ENCODE peak calls at places on chromosomes 3 and 15, in six cellular contexts. E, N, F, I, A and Z are unnamed samples.

GRCh38 chr15:68599560-68600071 is 20.8 kb downstream of the CORO2B start:
- DNase-seq in E (no peak), N (no peak), F (no peak), I (no peak), A (no peak), Z (peak; percentile 30)

GRCh38 chr3:2099779-2100191 is 1.1 kb downstream of the CNTN4 start:
- DNase-seq in E (no peak), N (no peak), F (peak; percentile 29), I (no peak), A (no peak), Z (peak; percentile 5)

GRCh38 chr3:42053476-42053875 is 37.7 kb upstream of the TRAK1 start:
- DNase-seq in E (no peak), N (no peak), F (peak; percentile 65), I (no peak), A (no peak), Z (no peak)

GRCh38 chr3:60555704-60556340 is 695.4 kb downstream of the FHIT start:
- DNase-seq in E (no peak), N (no peak), F (no peak), I (peak; percentile 13), A (no peak), Z (no peak)

GRCh38 chr3:123499316-123499715 is 50.4 kb upstream of the ADCY5 start:
- DNase-seq in E (no peak), N (no peak), F (no peak), I (no peak), A (no peak), Z (no peak)

GRCh38 chr15:89822951-89823701 is 8.5 kb upstream of the ANPEP start:
- DNase-seq in E (no peak), N (peak; percentile 69), F (no peak), I (no peak), A (no peak), Z (no peak)

GRCh38 chr3:65951836-65952505 is 86.7 kb downstream of the MAGI1 start:
- DNase-seq in E (no peak), N (no peak), F (no peak), I (no peak), A (no peak), Z (no peak)

GRCh38 chr3:128801779-128802369 is 75.9 kb downstream of the RAB7A start:
- DNase-seq in E (no peak), N (no peak), F (no peak), I (no peak), A (no peak), Z (no peak)

GRCh38 chr3:39779511-39780230 is 29.7 kb upstream of the MYRIP start:
- DNase-seq in E (no peak), N (peak; percentile 59), F (no peak), I (no peak), A (no peak), Z (no peak)

GRCh38 chr3:138673641-138674040 is 65.1 kb downstream of the FAIM start:
- DNase-seq in E (no peak), N (no peak), F (peak; percentile 27), I (no peak), A (no peak), Z (no peak)

GRCh38 chr15:43903864-43904290 is 77.1 kb downstream of the WDR76 start:
- DNase-seq in E (peak; percentile 36), N (no peak), F (peak; percentile 53), I (peak; percentile 77), A (peak; percentile 37), Z (peak; percentile 24)

GRCh38 chr3:99473321-99473751 is 165.1 kb upstream of the COL8A1 start:
- DNase-seq in E (no peak), N (no peak), F (no peak), I (no peak), A (no peak), Z (no peak)

GRCh38 chr3:102259636-102260035 is 175.2 kb upstream of the ZPLD1 start:
- DNase-seq in E (no peak), N (no peak), F (no peak), I (no peak), A (no peak), Z (no peak)

GRCh38 chr15:72421484-72421883 is 23.4 kb downstream of the TMEM202 start:
- DNase-seq in E (no peak), N (no peak), F (no peak), I (no peak), A (no peak), Z (no peak)

GRCh38 chr15:41779662-41780157 is 5.4 kb downstream of the MAPKBP1 start:
- DNase-seq in E (no peak), N (no peak), F (no peak), I (no peak), A (no peak), Z (no peak)

GRCh38 chr15:52790941-52791751 is 1.0 kb upstream of the ONECUT1 start:
- DNase-seq in E (no peak), N (no peak), F (no peak), I (no peak), A (no peak), Z (no peak)

GRCh38 chr3:175208316-175208715 is 349.2 kb downstream of the NAALADL2 start:
- DNase-seq in E (no peak), N (no peak), F (no peak), I (no peak), A (no peak), Z (no peak)

GRCh38 chr3:158312560-158313141 is 202.8 kb downstream of the RSRC1 start:
- DNase-seq in E (no peak), N (no peak), F (no peak), I (no peak), A (no peak), Z (no peak)

GRCh38 chr15:93152951-93153350 is 63.9 kb upstream of the RGMA start:
- DNase-seq in E (peak; percentile 81), N (no peak), F (peak; percentile 44), I (no peak), A (no peak), Z (no peak)

GRCh38 chr15:99707481-99708270 is 25.6 kb downstream of the LYSMD4 start:
- DNase-seq in E (no peak), N (no peak), F (no peak), I (peak; percentile 36), A (no peak), Z (no peak)

GRCh38 chr15:99712415-99712814 is 20.8 kb downstream of the LYSMD4 start:
- DNase-seq in E (no peak), N (no peak), F (no peak), I (no peak), A (no peak), Z (no peak)

GRCh38 chr15:99709243-99709986 is 23.8 kb downstream of the LYSMD4 start:
- DNase-seq in E (no peak), N (no peak), F (no peak), I (no peak), A (no peak), Z (no peak)

GRCh38 chr15:99708563-99708962 is 24.7 kb downstream of the LYSMD4 start:
- DNase-seq in E (peak; percentile 92), N (peak; percentile 89), F (peak; percentile 72), I (peak; percentile 86), A (no peak), Z (no peak)

GRCh38 chr15:99711685-99712084 is 21.6 kb downstream of the LYSMD4 start:
- DNase-seq in E (no peak), N (no peak), F (no peak), I (no peak), A (no peak), Z (no peak)
- H3K27ac ChIP-seq in E (peak overlapping the region; percentile 8), N (no peak overlapping the region), F (no peak overlapping the region), I (peak overlapping the region; percentile 46), A (no peak overlapping the region), Z (no peak overlapping the region)

GRCh38 chr3:113721638-113722037 is 24.4 kb downstream of the NAA50 start:
- DNase-seq in E (no peak), N (no peak), F (no peak), I (no peak), A (no peak), Z (no peak)
- H3K27ac ChIP-seq in E (no peak overlapping the region), N (no peak overlapping the region), F (no peak overlapping the region), I (no peak overlapping the region), A (no peak overlapping the region), Z (no peak overlapping the region)

GRCh38 chr3:24492971-24493551 is 1.6 kb downstream of the THRB start:
- DNase-seq in E (no peak), N (no peak), F (no peak), I (no peak), A (no peak), Z (no peak)

GRCh38 chr3:24493951-24494615 is 567 bp downstream of the THRB start:
- DNase-seq in E (peak; percentile 89), N (peak; percentile 88), F (peak; percentile 73), I (peak; percentile 28), A (no peak), Z (peak; percentile 77)

GRCh38 chr3:24496529-24497482 is 2.2 kb upstream of the THRB start:
- DNase-seq in E (peak; percentile 89), N (peak; percentile 84), F (peak; percentile 82), I (no peak), A (no peak), Z (no peak)

GRCh38 chr3:24494616-24495333 is at the start of gene THRB:
- DNase-seq in E (peak; percentile 84), N (peak; percentile 89), F (peak; percentile 80), I (peak; percentile 54), A (no peak), Z (peak; percentile 49)

GRCh38 chr3:24495334-24495994 is 814 bp upstream of the THRB start:
- DNase-seq in E (peak; percentile 54), N (peak; percentile 87), F (peak; percentile 77), I (peak; percentile 67), A (no peak), Z (peak; percentile 67)
- H3K27ac ChIP-seq in E (peak overlapping the region; percentile 96), N (peak overlapping the region; percentile 86), F (peak overlapping the region; percentile 97), I (peak overlapping the region; percentile 84), A (peak overlapping the region; percentile 57), Z (peak overlapping the region; percentile 83)

GRCh38 chr15:31383150-31383549 is 56.5 kb downstream of the KLF13 start:
- DNase-seq in E (no peak), N (no peak), F (no peak), I (no peak), A (no peak), Z (no peak)

GRCh38 chr15:31382693-31383005 is 56.0 kb downstream of the KLF13 start:
- DNase-seq in E (no peak), N (no peak), F (no peak), I (no peak), A (no peak), Z (no peak)

GRCh38 chr15:31384568-31384967 is 57.9 kb downstream of the KLF13 start:
- DNase-seq in E (no peak), N (no peak), F (no peak), I (no peak), A (no peak), Z (no peak)

GRCh38 chr15:31379577-31379976 is 52.9 kb downstream of the KLF13 start:
- DNase-seq in E (no peak), N (no peak), F (no peak), I (no peak), A (no peak), Z (no peak)

GRCh38 chr15:31381801-31382692 is 55.4 kb downstream of the KLF13 start:
- DNase-seq in E (no peak), N (peak; percentile 52), F (no peak), I (no peak), A (no peak), Z (no peak)
- H3K27ac ChIP-seq in E (no peak overlapping the region), N (no peak overlapping the region), F (no peak overlapping the region), I (peak overlapping the region; percentile 64), A (no peak overlapping the region), Z (no peak overlapping the region)

GRCh38 chr3:197309528-197310361 is 11.3 kb upstream of the DLG1 start:
- DNase-seq in E (no peak), N (no peak), F (no peak), I (peak; percentile 66), A (no peak), Z (no peak)
- H3K27ac ChIP-seq in E (no peak overlapping the region), N (no peak overlapping the region), F (no peak overlapping the region), I (peak overlapping the region; percentile 73), A (no peak overlapping the region), Z (no peak overlapping the region)